ENCODE peak calls at places on chromosome 11, in five cellular contexts. Z, J, C, D and U are unnamed samples.

GRCh38 chr11:66849501-66850234 is 6.4 kb downstream of the RCE1 start:
- DNase-seq in D (no peak), Z (no peak), C (no peak), J (no peak), U (no peak)

GRCh38 chr11:12205330-12205729 is 94.9 kb downstream of the MICAL2 start:
- DNase-seq in Z (no peak), C (no peak), J (no peak), D (no peak), U (no peak)

GRCh38 chr11:3224730-3225098 is 6.1 kb upstream of the MRGPRG start:
- DNase-seq in J (no peak), Z (no peak), D (no peak), C (no peak), U (no peak)

GRCh38 chr11:42552786-42553185 is 759.0 kb upstream of the API5 start:
- DNase-seq in J (no peak), C (no peak), Z (no peak), D (no peak), U (peak)

GRCh38 chr11:65899356-65900124 is 648 bp downstream of the FOSL1 start:
- DNase-seq in J (peak), C (peak), D (no peak), Z (peak), U (no peak)

GRCh38 chr11:116648229-116649174 is 124.3 kb downstream of the BUD13 start:
- DNase-seq in C (no peak), Z (no peak), D (no peak), J (no peak), U (no peak)

GRCh38 chr11:44506375-44507016 is 59.0 kb upstream of the CD82 start:
- DNase-seq in D (no peak), Z (no peak), C (no peak), J (no peak), U (no peak)

GRCh38 chr11:118619444-118620205 is 12.2 kb downstream of the PHLDB1 start:
- DNase-seq in C (peak), J (no peak), Z (no peak), D (no peak), U (no peak)

GRCh38 chr11:134862796-134863195 is 450.8 kb upstream of the B3GAT1 start:
- DNase-seq in Z (no peak), C (no peak), D (no peak), J (no peak), U (no peak)

GRCh38 chr11:133834399-133835257 is 10.7 kb downstream of the SPATA19 start:
- DNase-seq in D (no peak), C (no peak), J (no peak), Z (no peak), U (no peak)

GRCh38 chr11:78935408-78936101 is 360.9 kb upstream of the NARS2 start:
- DNase-seq in C (no peak), D (no peak), Z (no peak), J (no peak), U (no peak)

GRCh38 chr11:118287006-118287405 is 17.5 kb upstream of the CD3E start:
- DNase-seq in Z (no peak), D (no peak), C (no peak), J (no peak), U (no peak)

GRCh38 chr11:20337526-20338154 is 25.9 kb upstream of the HTATIP2 start:
- DNase-seq in C (peak), D (peak), J (no peak), Z (peak), U (peak)

GRCh38 chr11:103907136-103907535 is 129.3 kb upstream of the DDI1 start:
- DNase-seq in J (no peak), C (no peak), Z (no peak), D (no peak), U (no peak)